ENCODE peak calls at places on chromosomes 6 and 20, in five cellular contexts. Z, N, E, G and V are unnamed samples.

GRCh38 chr6:16503919-16504554 is 257.2 kb downstream of the ATXN1 start:
- DNase-seq in E (no peak), N (no peak), Z (no peak), G (no peak), V (no peak)

GRCh38 chr20:17442588-17442987 is 88.6 kb downstream of the BFSP1 start:
- DNase-seq in Z (peak; percentile 32), G (peak; percentile 86), N (peak; percentile 32), E (no peak), V (no peak)

GRCh38 chr6:106973018-106973840 is 1.3 kb downstream of the CD24 start:
- DNase-seq in G (peak; percentile 66), N (no peak), Z (no peak), E (no peak), V (peak; percentile 2)

GRCh38 chr20:44705364-44706094 is 9.6 kb upstream of the CCN5 start:
- DNase-seq in Z (no peak), E (no peak), N (no peak), G (no peak), V (no peak)

GRCh38 chr6:143160439-143161220 is 99.9 kb downstream of the AIG1 start:
- DNase-seq in G (no peak), Z (no peak), N (no peak), E (no peak), V (no peak)

GRCh38 chr6:41066867-41067304 is 5.3 kb downstream of the OARD1 start:
- DNase-seq in N (peak; percentile 70), Z (peak; percentile 81), G (peak; percentile 86), E (peak; percentile 57), V (peak; percentile 73)

GRCh38 chr20:44733341-44734069 is 12.2 kb upstream of the KCNK15 start:
- DNase-seq in N (peak; percentile 51), G (peak; percentile 88), E (peak; percentile 55), Z (peak; percentile 90), V (peak; percentile 48)

GRCh38 chr20:62405108-62405980 is 1.7 kb downstream of the CABLES2 start:
- DNase-seq in G (peak; percentile 76), Z (peak; percentile 41), E (peak; percentile 64), N (no peak), V (peak; percentile 73)

GRCh38 chr6:56914791-56915658 is 39.9 kb upstream of the BEND6 start:
- DNase-seq in E (no peak), Z (no peak), G (no peak), N (no peak), V (no peak)

GRCh38 chr6:134651519-134651918 is 298.4 kb downstream of the ALDH8A1 start:
- DNase-seq in E (no peak), Z (no peak), G (no peak), N (no peak), V (no peak)
- H3K79me2 ChIP-seq in E (no peaks in the 10 kb centered on the region), Z (no peaks in the 10 kb centered on the region), G (no peaks in the 10 kb centered on the region), N (no peaks in the 10 kb centered on the region), V (no peaks in the 10 kb centered on the region)

DNA sequence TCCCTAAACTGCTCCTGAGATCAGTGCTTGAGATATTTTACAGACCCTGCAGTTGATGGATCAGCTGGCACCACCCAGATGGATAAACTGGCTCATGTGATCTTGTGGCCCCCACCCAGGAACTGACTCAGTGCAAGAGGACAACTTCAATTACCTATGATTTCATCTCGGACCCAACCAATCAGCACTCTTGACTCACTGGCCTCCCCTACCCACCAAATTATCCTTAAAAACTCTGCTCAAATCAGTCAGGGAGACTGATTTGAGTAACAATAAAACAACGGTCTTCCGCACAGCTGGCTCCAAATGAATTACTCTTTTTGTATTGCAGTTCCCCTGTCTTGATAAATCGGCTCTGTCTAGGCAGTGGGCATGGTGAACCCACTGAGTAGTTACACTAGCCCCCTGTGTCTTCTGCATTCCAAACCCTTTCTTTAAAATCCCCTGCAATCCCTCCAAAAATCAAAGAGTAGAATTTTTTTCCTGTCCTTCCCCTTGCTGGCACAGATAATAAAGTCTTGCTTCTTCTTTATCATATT is 48.2 kb downstream of the OR2B6 start:
- DNase-seq in Z (no peak), G (peak; percentile 17), N (no peak), E (no peak), V (no peak)
- H3K27ac ChIP-seq in Z (no peak overlapping the region), G (peak overlapping the region; percentile 30), N (no peak overlapping the region), E (no peak overlapping the region), V (no peak overlapping the region)

GRCh38 chr20:39280875-39281274 is 318.7 kb downstream of the DHX35 start:
- DNase-seq in Z (no peak), N (no peak), G (no peak), E (no peak), V (no peak)

GRCh38 chr20:39289316-39289715 is 327.2 kb downstream of the DHX35 start:
- DNase-seq in G (peak; percentile 63), E (no peak), Z (no peak), N (no peak), V (no peak)

GRCh38 chr20:39282619-39283092 is 320.5 kb downstream of the DHX35 start:
- DNase-seq in E (no peak), N (no peak), Z (no peak), G (peak; percentile 86), V (no peak)

GRCh38 chr20:39283464-39283863 is 321.3 kb downstream of the DHX35 start:
- DNase-seq in E (no peak), Z (no peak), G (no peak), N (no peak), V (no peak)
- H3K79me2 ChIP-seq in E (no peaks in the 10 kb centered on the region), Z (no peaks in the 10 kb centered on the region), G (no peaks in the 10 kb centered on the region), N (no peaks in the 10 kb centered on the region), V (no peaks in the 10 kb centered on the region)

DNA sequence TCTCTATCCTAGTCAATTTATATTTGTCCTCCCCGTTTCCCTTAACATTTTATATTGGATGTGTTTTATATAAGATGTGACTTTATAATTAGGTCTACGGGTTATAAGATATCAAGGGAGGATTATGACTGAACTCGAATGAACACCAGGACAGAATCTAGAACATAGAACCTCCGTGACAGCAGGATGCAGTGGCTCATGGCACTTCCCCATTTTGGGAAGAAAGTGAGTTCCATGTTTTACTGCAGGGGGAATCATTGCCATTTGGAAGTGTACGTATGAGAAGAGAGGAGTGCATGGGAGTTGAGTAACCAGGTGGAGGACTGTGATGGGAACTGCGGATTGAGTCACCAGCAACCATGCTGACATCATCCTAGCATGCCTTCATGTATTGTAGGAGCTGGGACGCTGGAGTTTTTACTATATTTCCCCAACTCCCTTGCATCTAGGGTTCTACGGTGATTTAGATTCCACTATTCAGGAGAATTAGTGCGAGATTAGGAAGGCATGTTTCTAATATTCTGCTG is 56.1 kb upstream of the FOXC1 start:
- DNase-seq in G (no peak), Z (no peak), N (no peak), E (no peak), V (no peak)
- H3K27ac ChIP-seq in G (no peak overlapping the region), Z (no peak overlapping the region), N (no peak overlapping the region), E (no peak overlapping the region), V (no peak overlapping the region)

GRCh38 chr20:48940170-48940569 is 18.7 kb downstream of the ARFGEF2 start:
- DNase-seq in Z (no peak), N (no peak), E (no peak), G (no peak), V (no peak)
- H3K79me2 ChIP-seq in Z (peaks cover 56% of the 10 kb centered on the region), N (peaks cover 41% of the 10 kb centered on the region), E (peaks cover 69% of the 10 kb centered on the region), G (peaks cover 38% of the 10 kb centered on the region), V (peaks cover 18% of the 10 kb centered on the region)

GRCh38 chr20:53576586-53577318 is 16.9 kb downstream of the ZNF217 start:
- DNase-seq in G (no peak), N (no peak), E (no peak), Z (no peak), V (no peak)

GRCh38 chr20:53575481-53576194 is 18.0 kb downstream of the ZNF217 start:
- DNase-seq in G (no peak), N (no peak), Z (no peak), E (no peak), V (no peak)

GRCh38 chr20:53574259-53574789 is 19.3 kb downstream of the ZNF217 start:
- DNase-seq in G (no peak), E (no peak), Z (no peak), N (no peak), V (no peak)

GRCh38 chr20:53576195-53576580 is 17.5 kb downstream of the ZNF217 start:
- DNase-seq in G (no peak), Z (no peak), E (no peak), N (no peak), V (no peak)

DNA sequence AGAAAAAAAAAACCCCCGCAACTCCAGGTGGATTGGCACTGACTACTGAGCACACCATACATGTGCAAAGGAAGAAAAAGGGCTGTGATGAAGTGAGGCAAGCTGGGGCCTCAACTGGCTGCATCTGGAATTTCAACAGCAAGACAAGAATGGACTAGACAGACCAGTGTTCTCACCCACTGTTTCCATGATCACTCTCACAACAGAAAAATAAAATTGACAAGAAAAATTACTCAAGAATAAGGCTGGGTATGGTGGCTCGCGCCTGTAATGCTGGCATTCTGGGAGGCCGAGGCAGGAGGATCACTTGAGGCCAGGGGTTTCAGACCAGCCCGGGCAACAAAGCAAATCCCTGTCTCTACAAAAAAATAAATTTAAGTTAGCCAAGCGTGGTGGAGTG is 18.8 kb downstream of the ZNF217 start:
- DNase-seq in N (no peak), Z (no peak), E (no peak), G (no peak), V (no peak)
- H3K27ac ChIP-seq in N (no peak overlapping the region), Z (no peak overlapping the region), E (no peak overlapping the region), G (peak overlapping the region; percentile 34), V (no peak overlapping the region)

GRCh38 chr20:49657118-49657901 is 56.4 kb downstream of the B4GALT5 start:
- DNase-seq in N (no peak), G (no peak), Z (no peak), E (no peak), V (peak; percentile 82)
- H3K79me2 ChIP-seq in N (peaks cover 86% of the 10 kb centered on the region), G (peaks cover 99% of the 10 kb centered on the region), Z (peaks cover 54% of the 10 kb centered on the region), E (peaks cover 98% of the 10 kb centered on the region), V (peaks cover 9% of the 10 kb centered on the region)

GRCh38 chr6:131952886-131953509 is 1.8 kb upstream of the CCN2 start:
- DNase-seq in Z (no peak), N (no peak), E (no peak), G (peak; percentile 87), V (no peak)
- H3K27ac ChIP-seq in Z (no peak overlapping the region), N (no peak overlapping the region), E (no peak overlapping the region), G (peak overlapping the region; percentile 77), V (no peak overlapping the region)